ENCODE peak calls at places on chromosomes 12 and 14, in seven cellular contexts. G is IMR-90, A is tibial nerve, E is Peyer's patch, Q is foreskin fibroblast, N is A549, I is osteoblast. S is an unnamed sample.

GRCh38 chr12:14403711-14404164 is 38.3 kb downstream of the ATF7IP start:
- DNase-seq in Q (peak), G (peak), A (no peak), I (peak), N (peak), E (no peak), S (no peak)

GRCh38 chr14:71692496-71692895 is 239.7 kb upstream of the RGS6 start:
- DNase-seq in I (peak), E (no peak), G (peak), A (no peak), Q (peak), N (no peak), S (no peak)

GRCh38 chr12:131072446-131073230 is 118.9 kb downstream of the ADGRD1 start:
- DNase-seq in G (no peak), N (no peak), E (no peak), A (no peak), Q (no peak), I (peak), S (no peak)

GRCh38 chr14:100159865-100160533 is 554 bp upstream of the DEGS2 start:
- DNase-seq in N (no peak), G (no peak), E (no peak), Q (no peak), I (no peak), A (no peak), S (no peak)

GRCh38 chr14:37081220-37081619 is 91.2 kb downstream of the SLC25A21 start:
- DNase-seq in I (no peak), G (peak), A (no peak), N (peak), Q (peak), E (no peak), S (no peak)

GRCh38 chr14:56196274-56196673 is 78.1 kb downstream of the PELI2 start:
- DNase-seq in N (no peak), A (no peak), E (no peak), I (no peak), G (peak), Q (peak), S (no peak)

GRCh38 chr12:28145211-28145610 is 45.0 kb upstream of the CCDC91 start:
- DNase-seq in N (no peak), Q (no peak), A (no peak), I (peak), G (no peak), E (no peak), S (no peak)

GRCh38 chr14:93926873-93927571 is at the start of gene FAM181A:
- DNase-seq in N (no peak), I (peak), A (no peak), G (no peak), Q (no peak), E (no peak), S (no peak)

GRCh38 chr12:104710940-104711725 is 247.0 kb downstream of the SLC41A2 start:
- DNase-seq in Q (peak), A (peak), E (no peak), N (no peak), I (peak), G (peak), S (no peak)

GRCh38 chr14:36942522-36943245 is 229.7 kb downstream of the SLC25A21 start:
- DNase-seq in Q (peak), N (peak), I (no peak), A (no peak), G (peak), E (no peak), S (no peak)

GRCh38 chr12:75294338-75294737 is 35.8 kb downstream of the CAPS2 start:
- DNase-seq in Q (no peak), G (no peak), N (no peak), E (no peak), I (no peak), A (no peak), S (no peak)

GRCh38 chr12:1936406-1937320 is 18.2 kb upstream of the CACNA2D4 start:
- DNase-seq in N (peak), A (no peak), Q (peak), I (peak), G (peak), E (no peak), S (peak)

GRCh38 chr14:73059326-73059725 is 992 bp downstream of the RBM25 start:
- DNase-seq in I (peak), A (no peak), G (peak), N (peak), Q (no peak), E (no peak), S (no peak)

GRCh38 chr12:116236148-116236731 is 41.3 kb downstream of the MED13L start:
- DNase-seq in G (peak), E (peak), I (no peak), N (peak), Q (peak), A (peak), S (no peak)

GRCh38 chr12:65335021-65335714 is 56.7 kb downstream of the MSRB3 start:
- DNase-seq in Q (peak), N (peak), G (peak), E (no peak), A (peak), I (peak), S (peak)

GRCh38 chr12:29310899-29311298 is 70.1 kb downstream of the ERGIC2 start:
- DNase-seq in I (no peak), A (no peak), E (no peak), G (no peak), N (no peak), Q (no peak), S (no peak)
- TF ChIP-seq CTCF in I (no peak), A (no peak), E (no peak), G (no peak), N (no peak), Q (no peak), S (no peak)

DNA sequence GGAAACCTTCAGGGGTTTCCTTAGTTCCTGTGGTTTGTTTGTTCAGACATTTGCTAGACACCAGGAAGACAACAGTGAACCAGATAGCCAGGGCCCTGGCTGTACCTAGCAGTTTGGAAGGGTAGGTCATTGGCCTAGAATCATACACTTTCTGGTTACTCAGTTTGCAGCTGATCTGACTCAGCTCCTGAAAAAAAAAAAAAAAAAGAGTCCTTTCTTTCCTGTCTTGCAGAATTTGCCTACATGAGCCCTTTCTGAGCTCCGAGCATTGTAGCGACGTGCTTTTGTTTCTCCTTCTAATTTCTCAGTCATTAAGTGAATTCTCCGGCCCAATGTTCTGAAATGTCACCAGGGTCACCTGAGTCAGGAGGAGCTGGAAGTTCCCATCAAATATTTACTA is 2.4 kb downstream of the CABP1 start:
- DNase-seq in N (no peak), Q (no peak), A (no peak), I (no peak), E (no peak), G (peak), S (no peak)
- H3K4me3 ChIP-seq in N (no peak), Q (no peak), A (no peak), I (no peak), E (no peak), G (no peak), S (no peak)

GRCh38 chr14:89418976-89419375 is 1.9 kb upstream of the FOXN3 start:
- DNase-seq in G (no peak), E (no peak), I (no peak), Q (no peak), A (no peak), N (no peak), S (peak)
- TF ChIP-seq CTCF in G (no peak), E (no peak), I (no peak), Q (no peak), A (no peak), N (no peak), S (no peak)

GRCh38 chr12:6961278-6961694 is 9.2 kb downstream of the PHB2 start:
- DNase-seq in G (no peak), I (peak), E (peak), Q (peak), N (no peak), A (no peak), S (peak)

GRCh38 chr12:6961695-6962284 is 8.7 kb downstream of the PHB2 start:
- DNase-seq in I (peak), G (peak), N (peak), A (no peak), Q (peak), E (peak), S (peak)

GRCh38 chr12:6963016-6963731 is 7.3 kb downstream of the PHB2 start:
- DNase-seq in E (peak), A (no peak), I (no peak), N (no peak), Q (no peak), G (no peak), S (peak)

GRCh38 chr12:6963741-6964446 is 6.6 kb downstream of the PHB2 start:
- DNase-seq in Q (no peak), G (no peak), E (no peak), A (no peak), I (no peak), N (no peak), S (peak)

DNA sequence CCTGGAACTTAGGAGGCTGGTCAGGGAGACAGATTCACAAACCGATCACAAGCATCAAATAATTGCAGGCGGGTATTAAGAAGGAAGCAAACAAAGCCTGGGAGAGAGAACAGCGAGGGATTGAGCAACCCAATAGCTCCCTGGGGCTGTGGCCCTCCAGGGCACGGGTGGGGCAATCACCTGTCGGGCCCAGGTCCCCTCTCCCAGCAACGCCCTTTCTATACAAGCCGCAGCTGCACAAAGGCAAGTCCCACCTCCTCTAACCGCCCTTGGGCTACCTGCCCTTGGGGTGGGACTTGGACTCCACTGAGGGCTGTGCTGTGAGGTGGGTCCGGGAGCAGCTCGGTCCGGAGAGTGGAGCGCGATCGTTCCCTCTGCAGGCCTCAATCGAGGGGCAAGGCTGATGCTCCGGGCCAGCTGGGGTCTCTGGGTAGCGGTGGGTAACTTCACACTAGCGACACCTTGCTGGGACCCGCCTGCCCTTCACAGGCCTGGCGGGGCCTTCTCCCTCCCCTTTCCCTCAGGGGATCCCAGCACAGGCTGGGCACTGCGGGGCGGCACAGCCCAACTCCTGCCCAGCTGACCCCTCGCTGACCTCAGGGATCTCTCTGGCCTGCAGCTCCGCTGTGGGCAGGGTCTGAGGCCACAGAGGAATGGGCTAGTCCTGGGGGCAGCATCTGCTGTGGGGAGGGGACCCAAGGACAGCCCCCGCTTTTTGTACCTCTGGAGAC is 8.0 kb downstream of the PHB2 start:
- DNase-seq in N (no peak), G (no peak), E (peak), I (no peak), A (no peak), Q (no peak), S (peak)
- H3K4me3 ChIP-seq in N (no peak), G (no peak), E (peak), I (peak), A (no peak), Q (no peak), S (peak)

GRCh38 chr12:18805516-18806248 is 67.8 kb downstream of the CAPZA3 start:
- DNase-seq in N (no peak), Q (no peak), I (no peak), A (no peak), G (no peak), E (no peak), S (no peak)
- TF ChIP-seq CTCF in N (no peak), Q (no peak), I (no peak), A (no peak), G (no peak), E (no peak), S (no peak)

DNA sequence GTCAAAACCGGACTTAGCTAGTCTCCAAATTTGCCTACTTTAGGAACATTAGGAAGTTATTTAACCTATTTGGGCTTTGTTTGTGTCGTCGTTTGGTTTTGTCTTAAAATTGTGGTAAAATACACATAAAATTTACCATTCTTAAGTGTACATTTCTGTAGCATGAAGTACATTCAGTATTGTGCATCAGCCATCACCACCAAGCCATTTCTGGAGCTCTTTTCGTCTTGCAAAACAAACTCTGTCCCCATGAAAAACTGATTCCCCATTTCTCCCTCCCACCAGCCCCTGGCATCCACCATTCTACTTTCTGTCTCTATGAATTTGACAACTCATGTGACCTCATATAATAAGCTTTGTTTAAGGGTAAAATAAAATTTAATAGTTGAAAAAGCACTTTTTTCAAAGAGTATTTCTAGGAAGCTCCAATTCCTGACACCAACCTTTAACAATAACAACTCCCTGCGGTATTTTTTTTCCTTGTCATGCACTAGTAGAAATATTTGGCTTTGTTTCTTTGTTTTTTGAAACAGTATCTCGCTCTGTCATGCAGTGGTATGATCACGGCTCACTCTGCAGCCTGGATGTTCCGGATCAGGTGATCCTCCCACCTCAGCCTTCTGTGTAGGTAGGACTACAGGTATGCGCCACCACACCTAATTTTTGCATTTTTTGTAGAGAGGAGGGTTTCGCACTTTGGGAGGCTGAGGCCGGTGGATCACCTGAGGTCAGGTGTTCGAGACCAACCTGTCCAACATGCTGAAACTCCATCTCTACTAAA is 3.6 kb upstream of the UBC start:
- DNase-seq in E (no peak), A (no peak), G (peak), I (no peak), Q (no peak), N (no peak), S (peak)
- H3K4me3 ChIP-seq in E (peak), A (peak), G (peak), I (peak), Q (peak), N (peak), S (peak)

DNA sequence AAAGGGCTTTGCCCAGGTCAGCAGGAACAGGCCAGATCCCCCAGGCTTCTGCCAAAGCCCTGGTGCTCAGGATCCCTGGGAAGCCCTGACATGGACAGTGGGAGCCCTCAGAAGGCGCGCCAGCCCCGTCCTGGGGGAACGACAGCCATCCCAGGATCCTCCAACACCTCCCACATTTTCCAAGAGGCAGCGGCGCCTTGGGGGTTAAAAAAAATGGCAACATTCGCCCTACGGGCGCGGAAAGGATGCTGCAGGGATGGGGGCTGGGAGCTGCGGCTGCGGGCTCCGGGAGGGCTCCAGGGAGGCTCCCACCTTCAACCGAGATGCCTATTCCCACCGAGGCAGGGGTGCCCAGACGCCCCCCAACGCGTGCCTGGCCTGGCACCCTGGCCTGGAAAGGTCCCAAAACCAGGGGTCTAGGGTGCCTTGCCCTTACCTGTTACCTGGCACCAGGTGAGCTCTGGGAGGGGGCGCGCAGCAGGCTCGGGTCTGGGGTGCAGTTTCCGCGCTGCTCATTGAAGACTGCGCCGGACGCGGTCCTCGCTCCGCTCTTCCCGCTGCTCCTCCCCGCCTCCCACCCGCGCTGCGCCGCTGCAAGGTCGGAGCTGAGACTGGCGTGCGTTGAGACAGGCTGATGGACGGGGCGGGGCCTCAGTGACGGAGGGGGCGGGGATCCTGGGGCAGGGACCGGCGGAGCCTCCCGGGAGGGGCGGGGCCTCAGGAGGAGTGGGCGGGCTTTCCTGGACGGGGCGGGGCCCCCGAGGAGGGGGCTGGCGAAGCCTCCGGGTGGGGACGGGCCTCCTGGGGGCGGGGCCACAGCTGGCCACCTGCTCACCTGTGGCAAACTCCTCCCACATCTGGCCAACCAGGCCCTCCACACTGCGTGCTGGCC is at the start of gene ABCB9:
- DNase-seq in N (peak), A (peak), I (peak), E (peak), Q (peak), G (peak), S (peak)
- TF ChIP-seq CTCF in N (no peak), A (no peak), I (no peak), E (no peak), Q (no peak), G (no peak), S (no peak)

GRCh38 chr12:49230176-49230575 is 34.7 kb upstream of the TUBA1C start:
- DNase-seq in N (no peak), I (no peak), A (no peak), Q (no peak), E (no peak), G (no peak), S (no peak)

GRCh38 chr12:49233842-49234526 is 30.9 kb upstream of the TUBA1C start:
- DNase-seq in N (no peak), A (no peak), Q (no peak), E (peak), I (no peak), G (no peak), S (peak)

GRCh38 chr12:49231881-49232650 is 32.8 kb upstream of the TUBA1C start:
- DNase-seq in E (no peak), Q (no peak), I (no peak), N (no peak), A (no peak), G (no peak), S (no peak)

GRCh38 chr12:49230810-49231209 is 34.1 kb upstream of the TUBA1C start:
- DNase-seq in Q (no peak), G (no peak), I (no peak), E (no peak), N (no peak), A (no peak), S (no peak)

DNA sequence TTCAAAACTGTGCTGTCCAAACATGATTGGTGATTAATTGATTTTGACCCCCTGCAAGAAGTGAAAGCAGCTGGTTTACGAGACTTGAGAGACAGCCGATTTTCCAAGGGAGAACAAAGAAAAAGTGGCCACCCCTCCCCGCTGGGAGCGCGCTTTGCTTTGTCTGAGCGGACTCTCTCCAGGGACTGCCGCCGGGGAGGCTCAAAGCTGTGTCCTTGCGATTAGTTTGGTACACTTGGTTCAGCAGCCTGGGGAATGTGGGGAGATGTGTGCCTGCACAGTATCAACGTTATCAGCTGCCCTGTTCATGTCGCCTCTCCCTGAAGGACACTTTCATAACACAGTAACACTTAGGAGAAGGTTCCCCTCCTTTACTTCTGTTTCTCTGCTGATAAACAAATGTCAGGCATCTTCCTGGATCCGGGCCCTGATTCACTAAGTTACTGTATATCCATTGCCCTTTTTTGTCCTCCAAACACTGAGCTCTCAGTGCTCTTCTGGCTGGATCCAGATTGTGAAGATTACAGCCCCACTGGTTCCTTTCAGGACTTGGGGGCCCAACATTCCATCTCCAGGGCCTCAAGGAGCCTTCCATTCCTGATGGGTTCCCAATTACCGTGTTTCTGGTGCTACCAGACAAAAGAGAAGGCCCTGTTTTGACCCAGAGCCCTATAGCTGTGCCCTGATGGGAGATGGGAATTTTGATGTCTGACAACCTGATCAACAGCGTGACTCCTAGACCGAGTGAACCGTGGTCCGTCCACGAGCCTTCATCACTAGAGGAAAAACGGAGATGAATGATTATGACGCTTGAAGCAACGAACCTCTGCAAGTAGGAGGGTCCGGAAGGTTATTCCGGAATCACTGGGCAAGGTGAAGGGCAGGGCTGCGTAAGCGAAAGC is 31.7 kb upstream of the TUBA1C start:
- DNase-seq in G (peak), A (no peak), E (peak), I (no peak), Q (peak), N (no peak), S (peak)
- H3K4me3 ChIP-seq in G (peak), A (peak), E (peak), I (peak), Q (peak), N (no peak), S (peak)

GRCh38 chr14:88009486-88009885 is 4.6 kb downstream of the GPR65 start:
- DNase-seq in A (no peak), N (no peak), I (no peak), Q (no peak), E (no peak), G (no peak), S (no peak)

GRCh38 chr14:88016768-88017167 is 11.8 kb downstream of the GPR65 start:
- DNase-seq in E (no peak), A (no peak), G (no peak), N (no peak), I (no peak), Q (no peak), S (no peak)

GRCh38 chr14:88017503-88017902 is 12.6 kb downstream of the GPR65 start:
- DNase-seq in A (no peak), E (no peak), G (no peak), I (no peak), N (no peak), Q (no peak), S (no peak)

GRCh38 chr14:88013750-88014349 is 8.9 kb downstream of the GPR65 start:
- DNase-seq in N (peak), I (no peak), Q (peak), E (peak), A (peak), G (peak), S (peak)
- TF ChIP-seq CTCF in N (peak), I (peak), Q (peak), E (peak), A (peak), G (peak), S (peak)

GRCh38 chr12:56864318-56864717 is 69.9 kb downstream of the SDR9C7 start:
- DNase-seq in A (no peak), I (no peak), E (no peak), N (no peak), G (no peak), Q (no peak), S (no peak)
- H3K4me3 ChIP-seq in A (no peak), I (no peak), E (no peak), N (no peak), G (no peak), Q (no peak), S (no peak)